ENCODE peak calls at places on chromosomes 13 and 19, in six cellular contexts. I is HuH-7, T is fibroblast of pulmonary artery, M is brain microvascular endothelial cell, K is SW 1271, U is mucosa of gallbladder. Z is an unnamed sample.

GRCh38 chr13:98954313-98954712 is 23.6 kb downstream of the DOCK9 start:
- DNase-seq in I (no peak), K (no peak), U (no peak), T (no peak), M (no peak), Z (no peak)

GRCh38 chr13:36362251-36362650 is 16.1 kb upstream of the SPART start:
- DNase-seq in M (peak), U (no peak), K (no peak), I (no peak), T (peak), Z (no peak)

GRCh38 chr13:93753639-93754038 is 527.0 kb downstream of the GPC6 start:
- DNase-seq in K (no peak), M (no peak), U (no peak), T (no peak), I (no peak), Z (no peak)

GRCh38 chr13:62524498-62524897 is 1108.8 kb upstream of the PCDH20 start:
- DNase-seq in U (no peak), T (no peak), I (no peak), M (no peak), K (no peak), Z (no peak)

GRCh38 chr13:113117956-113118327 is 4.7 kb upstream of the F10 start:
- DNase-seq in M (no peak), K (no peak), U (no peak), T (no peak), I (no peak), Z (no peak)

GRCh38 chr19:48841571-48841970 is 5.3 kb upstream of the HSD17B14 start:
- DNase-seq in K (no peak), M (no peak), I (no peak), T (no peak), U (no peak), Z (no peak)

GRCh38 chr13:44103721-44104490 is 224.2 kb downstream of the LACC1 start:
- DNase-seq in U (no peak), M (no peak), I (no peak), T (no peak), K (no peak), Z (no peak)

GRCh38 chr19:51783373-51783772 is 11.6 kb upstream of the FPR3 start:
- DNase-seq in I (peak), K (peak), U (no peak), T (peak), M (peak), Z (no peak)

GRCh38 chr19:34308381-34309367 is 54.3 kb downstream of the GARRE1 start:
- DNase-seq in T (peak), M (no peak), I (no peak), U (no peak), K (no peak), Z (no peak)

GRCh38 chr19:14160017-14160703 is 23.8 kb upstream of the ASF1B start:
- DNase-seq in K (no peak), T (no peak), U (no peak), I (no peak), M (no peak), Z (no peak)